ENCODE peak calls at places on chromosomes 7 and 10, in seven cellular contexts. L is esophagus squamous epithelium, F is A549, V is IMR-90, Y is ovary, D is transverse colon, O is esophagus muscularis mucosa. S is an unnamed sample.

GRCh38 chr7:26127411-26127810 is 24.6 kb upstream of the NFE2L3 start:
- DNase-seq in L (no peak), F (no peak), V (no peak), Y (no peak), D (no peak), O (no peak), S (no peak)

GRCh38 chr7:134548877-134549276 is at the start of gene AKR1B15:
- DNase-seq in L (no peak), F (peak), V (peak), Y (no peak), D (no peak), O (no peak), S (peak)

GRCh38 chr10:78528749-78529204 is 495.1 kb downstream of the RPS24 start:
- DNase-seq in L (no peak), F (no peak), V (no peak), Y (no peak), D (no peak), O (no peak), S (peak)

GRCh38 chr10:61244261-61244775 is 208.9 kb downstream of the TMEM26 start:
- DNase-seq in L (no peak), F (no peak), V (no peak), Y (no peak), D (no peak), O (no peak), S (no peak)

GRCh38 chr7:27994639-27995038 is 186.0 kb downstream of the JAZF1 start:
- DNase-seq in L (no peak), F (no peak), V (peak), Y (no peak), D (peak), O (no peak), S (no peak)

GRCh38 chr10:69335063-69335587 is 56.8 kb downstream of the HK1 start:
- DNase-seq in L (no peak), F (no peak), V (no peak), Y (peak), D (peak), O (no peak), S (no peak)

GRCh38 chr7:99193527-99194214 is 14.2 kb downstream of the KPNA7 start:
- DNase-seq in L (no peak), F (no peak), V (peak), Y (no peak), D (no peak), O (no peak), S (no peak)

GRCh38 chr10:99395750-99396445 is 34.5 kb downstream of the GOT1 start:
- DNase-seq in L (no peak), F (no peak), V (peak), Y (no peak), D (no peak), O (no peak), S (no peak)

GRCh38 chr10:116183733-116184447 is 89.1 kb downstream of the GFRA1 start:
- DNase-seq in L (no peak), F (no peak), V (peak), Y (no peak), D (no peak), O (no peak), S (no peak)

GRCh38 chr7:2864999-2865670 is 21.0 kb upstream of the GNA12 start:
- DNase-seq in L (no peak), F (peak), V (peak), Y (peak), D (peak), O (no peak), S (peak)

GRCh38 chr10:75754096-75754495 is 322.7 kb downstream of the LRMDA start:
- DNase-seq in L (no peak), F (no peak), V (no peak), Y (no peak), D (no peak), O (peak), S (no peak)

GRCh38 chr7:95545007-95545615 is 51.2 kb downstream of the PDK4 start:
- DNase-seq in L (no peak), F (peak), V (peak), Y (peak), D (peak), O (no peak), S (no peak)

GRCh38 chr10:128297709-128298457 is 171.7 kb upstream of the MKI67 start:
- DNase-seq in L (no peak), F (no peak), V (no peak), Y (no peak), D (no peak), O (no peak), S (no peak)

GRCh38 chr7:20928022-20928421 is 141.3 kb upstream of the SP8 start:
- DNase-seq in L (no peak), F (no peak), V (no peak), Y (no peak), D (no peak), O (no peak), S (no peak)

GRCh38 chr10:86857097-86857825 is 100.2 kb downstream of the MMRN2 start:
- DNase-seq in L (no peak), F (no peak), V (peak), Y (no peak), D (no peak), O (no peak), S (no peak)

GRCh38 chr7:142436601-142437000 is 178.7 kb upstream of the PRSS58 start:
- DNase-seq in L (no peak), F (peak), V (peak), Y (no peak), D (no peak), O (no peak), S (no peak)

GRCh38 chr10:104331208-104331838 is 6.9 kb downstream of the ITPRIP start:
- DNase-seq in L (no peak), F (no peak), V (peak), Y (peak), D (peak), O (no peak), S (peak)

GRCh38 chr10:77501152-77501845 is 136.3 kb downstream of the KCNMA1 start:
- DNase-seq in L (no peak), F (peak), V (peak), Y (peak), D (no peak), O (no peak), S (no peak)

GRCh38 chr10:31959461-31960173 is 31.0 kb upstream of the ARHGAP12 start:
- DNase-seq in L (no peak), F (no peak), V (no peak), Y (no peak), D (no peak), O (no peak), S (no peak)

GRCh38 chr10:69721690-69722310 is 79.9 kb upstream of the COL13A1 start:
- DNase-seq in L (no peak), F (no peak), V (peak), Y (no peak), D (no peak), O (no peak), S (peak)

GRCh38 chr10:58275908-58276307 is 6.9 kb downstream of the CISD1 start:
- DNase-seq in L (no peak), F (no peak), V (peak), Y (no peak), D (no peak), O (no peak), S (no peak)

GRCh38 chr7:85567983-85568382 is 381.1 kb upstream of the SEMA3D start:
- DNase-seq in L (no peak), F (no peak), V (no peak), Y (no peak), D (no peak), O (no peak), S (no peak)

GRCh38 chr10:8211631-8212030 is 157.1 kb downstream of the GATA3 start:
- DNase-seq in L (no peak), F (no peak), V (no peak), Y (no peak), D (no peak), O (no peak), S (no peak)

GRCh38 chr7:107891619-107892366 is 810 bp downstream of the DLD start:
- DNase-seq in L (no peak), F (no peak), V (peak), Y (no peak), D (no peak), O (no peak), S (no peak)

GRCh38 chr7:44754802-44755697 is 6.4 kb downstream of the ZMIZ2 start:
- DNase-seq in L (no peak), F (no peak), V (no peak), Y (no peak), D (no peak), O (no peak), S (no peak)
- H3K27ac ChIP-seq in L (peak), F (peak), V (no peak), Y (no peak), D (peak), O (peak), S (no peak)

GRCh38 chr7:128739048-128739962 is at the start of gene CALU:
- DNase-seq in L (peak), F (peak), V (peak), Y (peak), D (peak), O (peak), S (peak)
- TF ChIP-seq POLR2A in L (no peak), F (peak), V (peak), Y (peak), D (peak), O (peak), S (peak)

DNA sequence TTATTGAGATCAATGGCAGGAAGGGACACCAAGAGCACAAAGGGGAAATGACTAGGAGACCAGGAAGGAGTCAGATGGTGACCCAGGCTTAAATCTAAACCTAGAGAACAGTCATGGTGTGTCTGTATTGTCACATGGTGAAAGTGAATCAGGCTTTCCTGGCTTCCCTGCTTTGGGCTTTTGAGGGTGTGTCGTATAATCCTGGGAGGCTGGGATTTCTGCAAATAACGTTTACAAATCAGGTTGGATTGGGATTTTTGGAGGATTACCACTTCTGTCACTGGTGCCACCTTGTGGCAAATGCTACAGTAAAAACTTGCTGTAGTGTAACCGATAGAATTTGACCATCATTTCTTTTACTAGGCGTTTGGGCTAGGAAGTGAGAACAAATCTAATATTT is 502.6 kb downstream of the NRG3 start:
- DNase-seq in L (no peak), F (no peak), V (no peak), Y (no peak), D (no peak), O (peak), S (no peak)
- TF ChIP-seq CTCF in L (no peak), F (no peak), V (no peak), Y (no peak), D (peak), O (peak), S (no peak)

GRCh38 chr10:112768121-112768520 is 181.9 kb upstream of the TCF7L2 start:
- DNase-seq in L (no peak), F (no peak), V (no peak), Y (no peak), D (no peak), O (peak), S (no peak)
- H3K27ac ChIP-seq in L (no peak), F (no peak), V (no peak), Y (no peak), D (no peak), O (no peak), S (no peak)

GRCh38 chr7:5526190-5527037 is 102.8 kb upstream of the TNRC18 start:
- DNase-seq in L (no peak), F (no peak), V (peak), Y (peak), D (peak), O (no peak), S (no peak)
- TF ChIP-seq POLR2A in L (no peak), F (peak), V (no peak), Y (no peak), D (peak), O (no peak), S (no peak)

GRCh38 chr10:80168679-80169380 is 36.3 kb downstream of the PLAC9 start:
- DNase-seq in L (no peak), F (peak), V (peak), Y (no peak), D (no peak), O (no peak), S (no peak)
- TF ChIP-seq CTCF in L (no peak), F (peak), V (no peak), Y (no peak), D (no peak), O (no peak), S (no peak)